ENCODE peak calls at places on chromosomes 4 and X, in five cellular contexts. Y is HL-60, C is lung, S is upper lobe of right lung, J is AG09309. L is an unnamed sample.

GRCh38 chrX:132749406-132749805 is 209.0 kb downstream of the HS6ST2 start:
- DNase-seq in Y (no peak), C (no peak), S (no peak), J (no peak), L (no peak)

GRCh38 chr4:142352682-142353081 is 493.4 kb downstream of the INPP4B start:
- DNase-seq in Y (no peak), C (no peak), S (no peak), J (no peak), L (no peak)

GRCh38 chrX:129561453-129561852 is 21.4 kb downstream of the OCRL start:
- DNase-seq in Y (no peak), C (no peak), S (no peak), J (no peak), L (no peak)

GRCh38 chr4:186058253-186058979 is 10.5 kb upstream of the TLR3 start:
- DNase-seq in Y (no peak), C (no peak), S (no peak), J (no peak), L (no peak)

GRCh38 chr4:153014460-153014859 is 78.3 kb downstream of the FHDC1 start:
- DNase-seq in Y (no peak), C (no peak), S (no peak), J (no peak), L (no peak)

GRCh38 chrX:128020701-128021100 is 31.5 kb downstream of the ACTRT1 start:
- DNase-seq in Y (no peak), C (no peak), S (no peak), J (no peak), L (no peak)

GRCh38 chr4:65367306-65367705 is 303.0 kb downstream of the EPHA5 start:
- DNase-seq in Y (no peak), C (no peak), S (no peak), J (no peak), L (no peak)

GRCh38 chr4:173758132-173758531 is 228.1 kb upstream of the HAND2 start:
- DNase-seq in Y (no peak), C (no peak), S (no peak), J (no peak), L (no peak)

GRCh38 chr4:81214518-81215218 is 354 bp downstream of the PRKG2 start:
- DNase-seq in Y (no peak), C (peak), S (peak), J (no peak), L (peak)

DNA sequence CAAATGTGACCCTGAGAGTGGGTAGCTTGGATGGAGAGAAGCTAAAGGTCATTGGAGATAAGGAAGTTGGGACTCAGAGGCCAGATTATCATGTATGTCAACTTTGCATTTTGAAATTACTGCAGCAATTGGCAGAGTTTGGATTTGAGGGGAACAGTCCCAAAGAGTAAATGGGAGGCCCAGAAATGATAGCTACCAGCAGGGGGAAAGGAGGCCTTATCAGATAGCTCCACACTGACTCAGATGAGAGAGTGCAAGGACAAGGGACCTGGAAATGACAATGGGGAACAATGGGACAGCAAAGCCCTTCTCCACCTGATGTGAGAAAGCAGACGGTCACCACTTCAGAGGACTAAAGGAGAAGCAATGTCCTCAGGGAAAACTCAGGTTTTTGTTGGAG is 201.5 kb upstream of the JADE1 start:
- DNase-seq in Y (no peak), C (no peak), S (no peak), J (no peak), L (no peak)
- TF ChIP-seq CTCF in Y (no peak), C (no peak), S (no peak), J (no peak), L (no peak)

DNA sequence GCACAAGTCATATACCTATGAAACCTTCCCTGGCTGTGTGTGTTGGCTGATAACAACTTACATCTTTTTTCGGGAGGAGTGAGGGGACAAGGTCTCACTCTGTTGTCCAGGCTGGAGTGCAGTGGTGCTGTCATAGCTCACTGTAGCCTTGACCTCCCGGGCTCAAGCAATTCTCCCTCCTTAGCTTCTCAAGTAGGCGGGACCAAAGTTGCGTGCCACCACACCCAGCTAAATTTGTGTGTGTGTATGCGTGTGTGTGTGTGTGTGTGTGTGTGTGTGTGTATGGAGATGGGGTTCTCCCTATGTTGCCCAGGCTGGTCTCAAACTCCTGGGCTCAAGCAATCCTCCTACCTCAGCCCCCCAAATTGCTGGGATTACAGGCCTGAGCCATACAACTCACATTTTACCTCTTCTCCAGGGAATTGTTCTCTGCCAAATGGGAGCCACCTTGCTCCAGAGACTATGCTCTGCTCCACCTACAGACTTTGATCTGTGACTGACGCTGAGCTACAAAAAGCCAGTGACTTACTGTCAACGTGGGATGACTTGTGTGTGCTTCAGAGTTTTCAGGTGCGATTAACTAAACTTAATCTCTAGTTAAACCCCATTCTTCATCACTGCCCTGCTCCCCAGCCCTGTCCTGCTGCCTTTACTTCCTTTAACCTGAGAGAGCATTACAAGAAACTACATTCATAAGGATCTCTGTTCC is 2.0 kb upstream of the BEX4 start:
- DNase-seq in Y (no peak), C (no peak), S (no peak), J (no peak), L (no peak)
- TF ChIP-seq CTCF in Y (no peak), C (no peak), S (no peak), J (no peak), L (no peak)

GRCh38 chr4:104491396-104491821 is 3.3 kb downstream of the CXXC4 start:
- DNase-seq in Y (peak), C (no peak), S (peak), J (no peak), L (peak)

GRCh38 chr4:104490770-104491395 is 3.8 kb downstream of the CXXC4 start:
- DNase-seq in Y (peak), C (peak), S (peak), J (no peak), L (peak)

GRCh38 chr4:104490096-104490769 is 4.5 kb downstream of the CXXC4 start:
- DNase-seq in Y (no peak), C (no peak), S (peak), J (no peak), L (no peak)

GRCh38 chr4:104493071-104493831 is 1.4 kb downstream of the CXXC4 start:
- DNase-seq in Y (no peak), C (no peak), S (no peak), J (no peak), L (no peak)

GRCh38 chr4:104491826-104492771 is 2.6 kb downstream of the CXXC4 start:
- DNase-seq in Y (no peak), C (no peak), S (no peak), J (no peak), L (peak)
- TF ChIP-seq CTCF in Y (no peak), C (no peak), S (no peak), J (no peak), L (no peak)

GRCh38 chrX:113929004-113929403 is 654.9 kb upstream of the HTR2C start:
- DNase-seq in Y (peak), C (peak), S (no peak), J (peak), L (peak)
- TF ChIP-seq CTCF in Y (peak), C (peak), S (peak), J (peak), L (peak)

GRCh38 chr4:19803406-19803805 is 448.3 kb upstream of the SLIT2 start:
- DNase-seq in Y (no peak), C (no peak), S (no peak), J (no peak), L (no peak)
- TF ChIP-seq CTCF in Y (no peak), C (no peak), S (no peak), J (no peak), L (no peak)

GRCh38 chr4:94595880-94596483 is 144.2 kb downstream of the PDLIM5 start:
- DNase-seq in Y (no peak), C (no peak), S (no peak), J (no peak), L (no peak)
- TF ChIP-seq CTCF in Y (peak), C (peak), S (peak), J (peak), L (peak)

DNA sequence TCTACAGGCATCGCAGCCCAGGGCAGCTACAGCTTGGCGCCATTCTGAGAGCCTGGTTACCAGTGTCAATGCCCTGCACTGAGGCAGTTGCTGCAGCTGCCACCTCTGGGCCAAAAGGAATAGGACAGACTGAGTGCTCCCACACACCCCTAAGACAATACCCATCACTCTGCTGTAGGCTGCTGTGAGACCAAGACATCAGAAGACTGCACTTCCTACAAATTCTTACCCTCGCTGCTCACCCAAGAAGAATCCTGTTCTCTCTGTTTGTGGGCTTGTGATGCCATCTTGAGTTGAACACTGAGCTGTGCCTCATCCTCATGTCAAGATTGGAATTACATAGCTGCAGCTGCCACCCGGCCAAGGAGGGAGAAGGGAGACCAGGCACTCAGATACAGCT is 1847.0 kb upstream of the PCDH10 start:
- DNase-seq in Y (no peak), C (no peak), S (no peak), J (no peak), L (no peak)
- TF ChIP-seq CTCF in Y (no peak), C (no peak), S (no peak), J (no peak), L (no peak)

GRCh38 chr4:77728420-77728819 is 90.7 kb downstream of the CNOT6L start:
- DNase-seq in Y (no peak), C (no peak), S (no peak), J (no peak), L (no peak)
- TF ChIP-seq CTCF in Y (no peak), C (no peak), S (no peak), J (no peak), L (no peak)

L was measured in glutamatergic neuron.